ENCODE peak calls at places on chromosomes 12 and 14, in seven cellular contexts. K, Y, N, G, D, C and S are unnamed samples.

GRCh38 chr12:118334939-118335567 is 37.7 kb downstream of the TAOK3 start:
- DNase-seq in K (no peak), Y (no peak), N (no peak), G (peak; percentile 77), D (peak; percentile 37), C (no peak), S (no peak)

GRCh38 chr12:3201741-3202500 is 124.7 kb downstream of the TSPAN9 start:
- DNase-seq in K (no peak), Y (no peak), N (no peak), G (no peak), D (no peak), C (no peak), S (no peak)

GRCh38 chr12:58285551-58285950 is 344.2 kb downstream of the ATP23 start:
- DNase-seq in K (no peak), Y (no peak), N (no peak), G (no peak), D (no peak), C (no peak), S (no peak)

GRCh38 chr12:10368206-10369171 is 21.4 kb downstream of the KLRK1 start:
- DNase-seq in K (no peak), Y (no peak), N (no peak), G (no peak), D (no peak), C (no peak), S (no peak)

GRCh38 chr12:62827042-62827441 is 107.9 kb downstream of the PPM1H start:
- DNase-seq in K (no peak), Y (peak; percentile 14), N (no peak), G (no peak), D (no peak), C (no peak), S (no peak)

GRCh38 chr12:87511371-87511770 is 517.8 kb downstream of the C12orf50 start:
- DNase-seq in K (no peak), Y (no peak), N (no peak), G (no peak), D (peak; percentile 75), C (no peak), S (no peak)

GRCh38 chr12:74563927-74564326 is 26.3 kb downstream of the ATXN7L3B start:
- DNase-seq in K (no peak), Y (no peak), N (no peak), G (no peak), D (no peak), C (no peak), S (no peak)

GRCh38 chr12:45259732-45260480 is 44.0 kb downstream of the ANO6 start:
- DNase-seq in K (no peak), Y (peak; percentile 25), N (no peak), G (no peak), D (peak; percentile 52), C (no peak), S (no peak)

GRCh38 chr12:52608826-52609630 is 7.8 kb upstream of the KRT72 start:
- DNase-seq in K (no peak), Y (no peak), N (no peak), G (no peak), D (no peak), C (no peak), S (no peak)

GRCh38 chr14:54395284-54395683 is 1.5 kb upstream of the CDKN3 start:
- DNase-seq in K (no peak), Y (no peak), N (no peak), G (no peak), D (no peak), C (no peak), S (no peak)